ENCODE peak calls at places on chromosomes 2 and 18, in five cellular contexts. One of them, this sample, is unnamed.

GRCh38 chr18:13392899-13393298 is 174.3 kb downstream of the LDLRAD4 start:
- DNase-seq in upper lobe of left lung: no peak
- DNase-seq in fibroblast of lung: no peak
- DNase-seq in sigmoid colon: peak
- DNase-seq in body of pancreas: no peak
- DNase-seq in this sample: no peak

GRCh38 chr2:44550571-44550970 is 188.8 kb downstream of the CAMKMT start:
- DNase-seq in fibroblast of lung: no peak
- DNase-seq in upper lobe of left lung: no peak
- DNase-seq in body of pancreas: no peak
- DNase-seq in sigmoid colon: no peak
- DNase-seq in this sample: no peak

GRCh38 chr18:79569720-79570119 is 109.9 kb upstream of the CTDP1 start:
- DNase-seq in upper lobe of left lung: no peak
- DNase-seq in fibroblast of lung: no peak
- DNase-seq in sigmoid colon: peak
- DNase-seq in body of pancreas: no peak
- DNase-seq in this sample: no peak

GRCh38 chr2:58562281-58562680 is 321.2 kb upstream of the FANCL start:
- DNase-seq in fibroblast of lung: no peak
- DNase-seq in upper lobe of left lung: no peak
- DNase-seq in body of pancreas: no peak
- DNase-seq in sigmoid colon: no peak
- DNase-seq in this sample: no peak

GRCh38 chr2:105919191-105919811 is 174.6 kb downstream of the NCK2 start:
- DNase-seq in sigmoid colon: no peak
- DNase-seq in fibroblast of lung: no peak
- DNase-seq in upper lobe of left lung: no peak
- DNase-seq in body of pancreas: peak
- DNase-seq in this sample: no peak

GRCh38 chr18:10015288-10015701 is 101.5 kb downstream of the VAPA start:
- DNase-seq in sigmoid colon: no peak
- DNase-seq in fibroblast of lung: no peak
- DNase-seq in body of pancreas: no peak
- DNase-seq in upper lobe of left lung: no peak
- DNase-seq in this sample: no peak

GRCh38 chr2:109029444-109030193 is 40.6 kb upstream of the EDAR start:
- DNase-seq in upper lobe of left lung: no peak
- DNase-seq in body of pancreas: no peak
- DNase-seq in sigmoid colon: no peak
- DNase-seq in fibroblast of lung: no peak
- DNase-seq in this sample: no peak

GRCh38 chr2:126644630-126645191 is 11.2 kb upstream of the GYPC start:
- DNase-seq in upper lobe of left lung: no peak
- DNase-seq in fibroblast of lung: peak
- DNase-seq in body of pancreas: no peak
- DNase-seq in sigmoid colon: no peak
- DNase-seq in this sample: no peak

GRCh38 chr18:8654482-8655451 is 45.5 kb downstream of the RAB12 start:
- DNase-seq in fibroblast of lung: peak
- DNase-seq in body of pancreas: no peak
- DNase-seq in upper lobe of left lung: no peak
- DNase-seq in sigmoid colon: no peak
- DNase-seq in this sample: no peak

GRCh38 chr18:30457156-30457555 is 585.4 kb downstream of the DSC3 start:
- DNase-seq in upper lobe of left lung: no peak
- DNase-seq in sigmoid colon: no peak
- DNase-seq in fibroblast of lung: no peak
- DNase-seq in body of pancreas: no peak
- DNase-seq in this sample: no peak

GRCh38 chr2:151721161-151721560 is 13.1 kb downstream of the NEB start:
- DNase-seq in upper lobe of left lung: no peak
- DNase-seq in body of pancreas: no peak
- DNase-seq in sigmoid colon: no peak
- DNase-seq in fibroblast of lung: no peak
- DNase-seq in this sample: no peak

GRCh38 chr18:42807852-42808251 is 307.6 kb downstream of the RIT2 start:
- DNase-seq in body of pancreas: no peak
- DNase-seq in sigmoid colon: no peak
- DNase-seq in fibroblast of lung: no peak
- DNase-seq in upper lobe of left lung: no peak
- DNase-seq in this sample: no peak

GRCh38 chr18:74446631-74447403 is 10.3 kb downstream of the DIPK1C start:
- DNase-seq in sigmoid colon: no peak
- DNase-seq in fibroblast of lung: no peak
- DNase-seq in upper lobe of left lung: no peak
- DNase-seq in body of pancreas: no peak
- DNase-seq in this sample: no peak

DNA sequence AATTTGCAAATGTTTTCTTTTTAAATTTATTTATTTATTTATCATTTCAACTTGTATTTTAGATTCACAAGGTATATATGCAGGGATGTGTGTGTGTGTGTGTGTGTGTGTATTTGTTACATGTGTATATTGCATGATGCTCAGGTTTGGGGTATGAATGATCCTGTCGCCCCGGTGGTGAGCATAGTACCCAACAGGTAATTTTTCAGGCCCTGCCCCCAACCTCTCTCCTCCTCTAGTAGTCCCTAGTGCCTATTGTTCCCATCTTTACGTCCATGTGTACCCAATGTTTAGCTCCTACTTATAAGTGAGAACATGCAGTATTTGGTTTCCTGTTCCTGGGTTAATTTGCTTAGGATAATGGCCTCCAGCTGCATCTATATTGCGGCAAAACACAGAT is 33.0 kb upstream of the KIF5C start:
- DNase-seq in sigmoid colon: no peak
- DNase-seq in body of pancreas: no peak
- DNase-seq in fibroblast of lung: no peak
- DNase-seq in upper lobe of left lung: no peak
- DNase-seq in this sample: no peak
- TF ChIP-seq CTCF in sigmoid colon: no peak
- TF ChIP-seq CTCF in body of pancreas: no peak
- TF ChIP-seq CTCF in fibroblast of lung: no peak
- TF ChIP-seq CTCF in upper lobe of left lung: no peak
- TF ChIP-seq CTCF in this sample: no peak

DNA sequence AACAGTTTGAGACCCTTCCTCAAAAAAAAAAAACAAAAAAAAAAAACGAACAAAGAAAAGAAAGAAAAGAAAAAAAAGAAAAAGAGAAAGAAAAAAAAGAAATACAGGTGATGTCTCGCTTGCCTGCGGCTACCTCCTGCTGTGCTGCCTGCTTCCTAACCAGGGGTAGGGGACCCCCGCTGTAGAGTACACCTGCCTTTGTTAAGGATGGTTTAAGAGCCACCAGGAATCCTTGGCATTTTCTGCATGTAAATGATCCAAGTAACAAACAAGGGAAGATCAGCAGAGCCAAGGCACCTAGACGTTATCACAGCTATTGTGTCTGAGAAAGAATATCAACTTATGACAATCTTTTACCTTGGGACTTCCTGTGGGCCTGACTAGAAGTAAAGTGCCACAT is 856.8 kb upstream of the GCFC2 start:
- DNase-seq in fibroblast of lung: no peak
- DNase-seq in body of pancreas: no peak
- DNase-seq in upper lobe of left lung: no peak
- DNase-seq in sigmoid colon: no peak
- DNase-seq in this sample: no peak
- TF ChIP-seq CTCF in fibroblast of lung: no peak
- TF ChIP-seq CTCF in body of pancreas: no peak
- TF ChIP-seq CTCF in upper lobe of left lung: no peak
- TF ChIP-seq CTCF in sigmoid colon: no peak
- TF ChIP-seq CTCF in this sample: no peak

GRCh38 chr2:170122883-170123547 is 54.9 kb upstream of the MYO3B start:
- DNase-seq in fibroblast of lung: peak
- DNase-seq in body of pancreas: no peak
- DNase-seq in upper lobe of left lung: no peak
- DNase-seq in sigmoid colon: no peak
- DNase-seq in this sample: no peak

GRCh38 chr2:170121689-170122088 is 56.3 kb upstream of the MYO3B start:
- DNase-seq in fibroblast of lung: no peak
- DNase-seq in sigmoid colon: no peak
- DNase-seq in body of pancreas: no peak
- DNase-seq in upper lobe of left lung: no peak
- DNase-seq in this sample: no peak

GRCh38 chr2:170118641-170119040 is 59.3 kb upstream of the MYO3B start:
- DNase-seq in fibroblast of lung: no peak
- DNase-seq in body of pancreas: no peak
- DNase-seq in sigmoid colon: no peak
- DNase-seq in upper lobe of left lung: no peak
- DNase-seq in this sample: no peak

GRCh38 chr2:170123593-170123992 is 54.4 kb upstream of the MYO3B start:
- DNase-seq in upper lobe of left lung: no peak
- DNase-seq in body of pancreas: no peak
- DNase-seq in fibroblast of lung: peak
- DNase-seq in sigmoid colon: no peak
- DNase-seq in this sample: no peak
- TF ChIP-seq CTCF in upper lobe of left lung: no peak
- TF ChIP-seq CTCF in body of pancreas: no peak
- TF ChIP-seq CTCF in fibroblast of lung: no peak
- TF ChIP-seq CTCF in sigmoid colon: no peak
- TF ChIP-seq CTCF in this sample: no peak

GRCh38 chr2:157509755-157510154 is 65.9 kb upstream of the CYTIP start:
- DNase-seq in upper lobe of left lung: no peak
- DNase-seq in body of pancreas: no peak
- DNase-seq in fibroblast of lung: no peak
- DNase-seq in sigmoid colon: no peak
- DNase-seq in this sample: no peak
- TF ChIP-seq CTCF in upper lobe of left lung: no peak
- TF ChIP-seq CTCF in body of pancreas: no peak
- TF ChIP-seq CTCF in fibroblast of lung: no peak
- TF ChIP-seq CTCF in sigmoid colon: no peak
- TF ChIP-seq CTCF in this sample: no peak

DNA sequence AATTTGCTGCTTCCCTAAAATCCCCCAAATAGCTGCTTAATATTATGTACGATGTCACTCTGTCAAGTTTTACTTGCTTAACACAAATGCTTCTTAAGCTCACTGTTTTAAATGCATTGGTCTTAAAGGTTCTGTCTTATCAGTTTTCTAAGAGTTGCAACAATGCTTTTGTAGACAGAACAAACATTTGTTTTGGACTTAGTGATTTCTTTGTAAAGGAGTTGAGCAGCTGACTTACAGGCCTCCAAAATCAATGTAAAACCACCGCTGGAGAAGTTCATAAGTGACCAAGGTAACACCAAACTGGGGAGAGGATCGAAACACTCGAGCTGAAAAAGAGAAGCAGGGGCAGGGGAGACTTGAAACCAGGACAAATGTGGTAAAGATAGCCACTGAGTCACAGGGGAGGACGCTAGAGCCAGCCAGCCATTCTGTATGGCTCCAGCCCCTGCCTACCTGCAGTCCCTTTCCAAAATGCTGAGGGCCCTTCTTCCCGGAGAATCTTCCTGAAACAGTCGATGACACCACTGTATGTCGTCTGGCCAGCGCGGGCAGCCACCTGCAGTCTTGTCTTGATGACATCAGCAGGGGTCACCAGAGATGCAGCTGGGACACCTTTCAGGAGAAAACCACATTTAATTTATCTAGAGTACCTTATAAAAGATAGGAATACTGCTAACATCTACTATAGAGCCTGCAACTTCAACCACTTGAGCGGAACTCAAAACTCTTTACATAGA is 100.2 kb downstream of the DYNC1I2 start:
- DNase-seq in fibroblast of lung: no peak
- DNase-seq in sigmoid colon: no peak
- DNase-seq in upper lobe of left lung: no peak
- DNase-seq in body of pancreas: no peak
- DNase-seq in this sample: no peak
- TF ChIP-seq CTCF in fibroblast of lung: no peak
- TF ChIP-seq CTCF in sigmoid colon: no peak
- TF ChIP-seq CTCF in upper lobe of left lung: no peak
- TF ChIP-seq CTCF in body of pancreas: no peak
- TF ChIP-seq CTCF in this sample: no peak